ENCODE peak calls at places on chromosomes 12 and 14, in six cellular contexts. One of them, this sample, is unnamed. For H3K4me1, the result is how much of the 10 kb centered on the place peaks cover.

GRCh38 chr12:96445743-96446655 is 43.4 kb upstream of the CFAP54 start:
- DNase-seq in psoas muscle: no peak
- DNase-seq in pancreas: no peak
- DNase-seq in breast epithelium: no peak
- DNase-seq in cardiac muscle cell: peak
- DNase-seq in BE2C: no peak
- DNase-seq in this sample: peak

GRCh38 chr14:31572955-31573354 is 11.8 kb downstream of the NUBPL start:
- DNase-seq in pancreas: no peak
- DNase-seq in psoas muscle: no peak
- DNase-seq in breast epithelium: no peak
- DNase-seq in BE2C: no peak
- DNase-seq in cardiac muscle cell: no peak
- DNase-seq in this sample: no peak

GRCh38 chr14:61460853-61461611 is 139.7 kb downstream of the PRKCH start:
- DNase-seq in BE2C: no peak
- DNase-seq in cardiac muscle cell: peak
- DNase-seq in breast epithelium: no peak
- DNase-seq in pancreas: no peak
- DNase-seq in psoas muscle: no peak
- DNase-seq in this sample: no peak

GRCh38 chr12:117685115-117685926 is 283.5 kb downstream of the KSR2 start:
- DNase-seq in pancreas: peak
- DNase-seq in BE2C: peak
- DNase-seq in breast epithelium: peak
- DNase-seq in psoas muscle: peak
- DNase-seq in cardiac muscle cell: peak
- DNase-seq in this sample: peak

GRCh38 chr12:19323768-19324167 is 115.5 kb upstream of the AEBP2 start:
- DNase-seq in pancreas: no peak
- DNase-seq in cardiac muscle cell: no peak
- DNase-seq in psoas muscle: no peak
- DNase-seq in breast epithelium: no peak
- DNase-seq in BE2C: no peak
- DNase-seq in this sample: no peak

GRCh38 chr14:103224996-103225874 is 102.0 kb downstream of the TNFAIP2 start:
- DNase-seq in psoas muscle: no peak
- DNase-seq in cardiac muscle cell: no peak
- DNase-seq in breast epithelium: no peak
- DNase-seq in BE2C: no peak
- DNase-seq in pancreas: no peak
- DNase-seq in this sample: no peak

GRCh38 chr12:98294426-98294825 is 221.0 kb upstream of the TMPO start:
- DNase-seq in breast epithelium: no peak
- DNase-seq in cardiac muscle cell: no peak
- DNase-seq in BE2C: no peak
- DNase-seq in pancreas: no peak
- DNase-seq in psoas muscle: no peak
- DNase-seq in this sample: no peak

GRCh38 chr14:54766276-54767138 is 136.1 kb downstream of the GCH1 start:
- DNase-seq in BE2C: no peak
- DNase-seq in psoas muscle: no peak
- DNase-seq in pancreas: no peak
- DNase-seq in breast epithelium: no peak
- DNase-seq in cardiac muscle cell: no peak
- DNase-seq in this sample: no peak

GRCh38 chr14:96072746-96073145 is 33.6 kb downstream of the C14orf132 start:
- DNase-seq in BE2C: no peak
- DNase-seq in psoas muscle: no peak
- DNase-seq in cardiac muscle cell: no peak
- DNase-seq in breast epithelium: no peak
- DNase-seq in pancreas: no peak
- DNase-seq in this sample: no peak

GRCh38 chr12:64883264-64884163 is 59.1 kb downstream of the TBC1D30 start:
- DNase-seq in breast epithelium: no peak
- DNase-seq in cardiac muscle cell: no peak
- DNase-seq in pancreas: no peak
- DNase-seq in BE2C: no peak
- DNase-seq in psoas muscle: no peak
- DNase-seq in this sample: no peak

GRCh38 chr12:78470354-78471195 is 394.0 kb upstream of the SYT1 start:
- DNase-seq in BE2C: peak
- DNase-seq in pancreas: no peak
- DNase-seq in breast epithelium: no peak
- DNase-seq in cardiac muscle cell: peak
- DNase-seq in psoas muscle: no peak
- DNase-seq in this sample: no peak

GRCh38 chr12:80325167-80325959 is 118.7 kb upstream of the PTPRQ start:
- DNase-seq in pancreas: no peak
- DNase-seq in cardiac muscle cell: peak
- DNase-seq in breast epithelium: no peak
- DNase-seq in BE2C: no peak
- DNase-seq in psoas muscle: no peak
- DNase-seq in this sample: no peak

GRCh38 chr12:131833896-131834641 is 5.9 kb downstream of the MMP17 start:
- DNase-seq in psoas muscle: no peak
- DNase-seq in pancreas: no peak
- DNase-seq in BE2C: peak
- DNase-seq in breast epithelium: no peak
- DNase-seq in cardiac muscle cell: peak
- DNase-seq in this sample: no peak

GRCh38 chr12:49647280-49647679 is 23.9 kb downstream of the PRPF40B start:
- DNase-seq in cardiac muscle cell: no peak
- DNase-seq in psoas muscle: no peak
- DNase-seq in breast epithelium: no peak
- DNase-seq in pancreas: no peak
- DNase-seq in BE2C: no peak
- DNase-seq in this sample: no peak

GRCh38 chr12:49645151-49646039 is 22.0 kb downstream of the PRPF40B start:
- DNase-seq in psoas muscle: no peak
- DNase-seq in cardiac muscle cell: no peak
- DNase-seq in breast epithelium: no peak
- DNase-seq in pancreas: no peak
- DNase-seq in BE2C: no peak
- DNase-seq in this sample: no peak

GRCh38 chr12:49646871-49647270 is 23.5 kb downstream of the PRPF40B start:
- DNase-seq in psoas muscle: no peak
- DNase-seq in BE2C: no peak
- DNase-seq in breast epithelium: no peak
- DNase-seq in cardiac muscle cell: no peak
- DNase-seq in pancreas: no peak
- DNase-seq in this sample: no peak

GRCh38 chr12:49647827-49648721 is 24.7 kb downstream of the PRPF40B start:
- DNase-seq in psoas muscle: no peak
- DNase-seq in pancreas: no peak
- DNase-seq in breast epithelium: no peak
- DNase-seq in cardiac muscle cell: no peak
- DNase-seq in BE2C: no peak
- DNase-seq in this sample: no peak

GRCh38 chr12:49646331-49646830 is 23.0 kb downstream of the PRPF40B start:
- DNase-seq in pancreas: no peak
- DNase-seq in psoas muscle: no peak
- DNase-seq in cardiac muscle cell: no peak
- DNase-seq in breast epithelium: no peak
- DNase-seq in BE2C: no peak
- DNase-seq in this sample: no peak
- H3K4me1 ChIP-seq in pancreas: under half
- H3K4me1 ChIP-seq in psoas muscle: under half
- H3K4me1 ChIP-seq in cardiac muscle cell: under half
- H3K4me1 ChIP-seq in breast epithelium: under half
- H3K4me1 ChIP-seq in BE2C: under half
- H3K4me1 ChIP-seq in this sample: under half

GRCh38 chr12:41442905-41443304 is 254.8 kb downstream of the PDZRN4 start:
- DNase-seq in BE2C: no peak
- DNase-seq in breast epithelium: no peak
- DNase-seq in pancreas: no peak
- DNase-seq in psoas muscle: no peak
- DNase-seq in cardiac muscle cell: no peak
- DNase-seq in this sample: no peak
- TF ChIP-seq CTCF in BE2C: no peak
- TF ChIP-seq CTCF in breast epithelium: no peak
- TF ChIP-seq CTCF in pancreas: no peak
- TF ChIP-seq CTCF in psoas muscle: no peak
- TF ChIP-seq CTCF in cardiac muscle cell: no peak
- TF ChIP-seq CTCF in this sample: no peak

GRCh38 chr12:104501115-104501514 is 44.4 kb downstream of the CHST11 start:
- DNase-seq in BE2C: no peak
- DNase-seq in pancreas: no peak
- DNase-seq in breast epithelium: no peak
- DNase-seq in psoas muscle: no peak
- DNase-seq in cardiac muscle cell: no peak
- DNase-seq in this sample: no peak

GRCh38 chr12:104499207-104499606 is 42.5 kb downstream of the CHST11 start:
- DNase-seq in pancreas: no peak
- DNase-seq in BE2C: no peak
- DNase-seq in breast epithelium: no peak
- DNase-seq in cardiac muscle cell: no peak
- DNase-seq in psoas muscle: no peak
- DNase-seq in this sample: no peak

GRCh38 chr12:104498211-104498801 is 41.6 kb downstream of the CHST11 start:
- DNase-seq in psoas muscle: no peak
- DNase-seq in BE2C: no peak
- DNase-seq in pancreas: no peak
- DNase-seq in breast epithelium: no peak
- DNase-seq in cardiac muscle cell: no peak
- DNase-seq in this sample: no peak

GRCh38 chr12:104501641-104502040 is 44.9 kb downstream of the CHST11 start:
- DNase-seq in BE2C: no peak
- DNase-seq in pancreas: peak
- DNase-seq in cardiac muscle cell: no peak
- DNase-seq in psoas muscle: no peak
- DNase-seq in breast epithelium: no peak
- DNase-seq in this sample: no peak

DNA sequence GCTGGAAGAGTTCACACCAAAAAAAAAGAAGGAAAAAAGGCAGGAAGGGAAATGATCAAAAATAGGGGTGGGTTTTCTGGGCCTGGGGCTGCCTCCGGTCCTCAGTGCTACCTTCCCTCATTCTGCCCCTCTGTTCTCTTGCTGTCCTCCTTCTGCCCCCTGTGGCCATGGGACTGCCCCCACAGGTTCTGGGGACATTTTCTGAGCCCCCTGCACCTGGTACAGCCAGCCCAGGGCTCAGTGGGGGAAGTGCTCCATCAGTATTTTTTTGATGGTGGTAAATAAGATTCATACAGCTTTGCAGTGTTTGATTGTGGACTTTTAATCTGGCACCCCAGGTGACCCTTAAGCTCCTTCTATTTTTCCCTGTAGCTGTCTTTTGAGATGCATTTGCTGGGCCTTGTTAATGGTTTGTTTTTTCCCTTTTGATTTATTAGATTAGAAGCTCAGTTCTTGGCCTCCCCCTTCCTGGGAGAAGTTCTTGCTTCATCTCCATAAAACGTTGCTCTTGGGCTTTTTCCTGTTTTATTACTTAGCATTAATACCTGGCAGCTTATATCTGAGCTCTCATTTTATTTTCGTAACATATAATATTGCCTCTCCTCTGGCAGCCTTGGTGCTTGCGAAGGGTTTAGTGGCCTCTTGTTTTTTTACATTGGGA is 43.0 kb downstream of the CHST11 start:
- DNase-seq in pancreas: no peak
- DNase-seq in breast epithelium: no peak
- DNase-seq in psoas muscle: no peak
- DNase-seq in cardiac muscle cell: no peak
- DNase-seq in BE2C: no peak
- DNase-seq in this sample: no peak
- H3K4me1 ChIP-seq in pancreas: under half
- H3K4me1 ChIP-seq in breast epithelium: under half
- H3K4me1 ChIP-seq in psoas muscle: under half
- H3K4me1 ChIP-seq in cardiac muscle cell: under half
- H3K4me1 ChIP-seq in BE2C: under half
- H3K4me1 ChIP-seq in this sample: under half

GRCh38 chr12:20624718-20625117 is 70.4 kb upstream of the SLCO1C1 start:
- DNase-seq in psoas muscle: no peak
- DNase-seq in cardiac muscle cell: peak
- DNase-seq in pancreas: no peak
- DNase-seq in BE2C: peak
- DNase-seq in breast epithelium: no peak
- DNase-seq in this sample: no peak
- TF ChIP-seq CTCF in psoas muscle: peak
- TF ChIP-seq CTCF in cardiac muscle cell: peak
- TF ChIP-seq CTCF in pancreas: no peak
- TF ChIP-seq CTCF in BE2C: peak
- TF ChIP-seq CTCF in breast epithelium: no peak
- TF ChIP-seq CTCF in this sample: no peak

GRCh38 chr12:109057376-109057775 is 5.0 kb downstream of the USP30 start:
- DNase-seq in pancreas: no peak
- DNase-seq in breast epithelium: no peak
- DNase-seq in BE2C: no peak
- DNase-seq in cardiac muscle cell: no peak
- DNase-seq in psoas muscle: no peak
- DNase-seq in this sample: no peak

GRCh38 chr12:109058773-109059172 is 6.4 kb downstream of the USP30 start:
- DNase-seq in breast epithelium: no peak
- DNase-seq in pancreas: no peak
- DNase-seq in BE2C: no peak
- DNase-seq in psoas muscle: no peak
- DNase-seq in cardiac muscle cell: no peak
- DNase-seq in this sample: no peak

GRCh38 chr12:109053382-109054123 is 1.2 kb downstream of the USP30 start:
- DNase-seq in pancreas: no peak
- DNase-seq in BE2C: no peak
- DNase-seq in psoas muscle: no peak
- DNase-seq in breast epithelium: no peak
- DNase-seq in cardiac muscle cell: peak
- DNase-seq in this sample: no peak

GRCh38 chr12:109054520-109054919 is 2.1 kb downstream of the USP30 start:
- DNase-seq in cardiac muscle cell: no peak
- DNase-seq in pancreas: no peak
- DNase-seq in psoas muscle: no peak
- DNase-seq in breast epithelium: no peak
- DNase-seq in BE2C: no peak
- DNase-seq in this sample: no peak

DNA sequence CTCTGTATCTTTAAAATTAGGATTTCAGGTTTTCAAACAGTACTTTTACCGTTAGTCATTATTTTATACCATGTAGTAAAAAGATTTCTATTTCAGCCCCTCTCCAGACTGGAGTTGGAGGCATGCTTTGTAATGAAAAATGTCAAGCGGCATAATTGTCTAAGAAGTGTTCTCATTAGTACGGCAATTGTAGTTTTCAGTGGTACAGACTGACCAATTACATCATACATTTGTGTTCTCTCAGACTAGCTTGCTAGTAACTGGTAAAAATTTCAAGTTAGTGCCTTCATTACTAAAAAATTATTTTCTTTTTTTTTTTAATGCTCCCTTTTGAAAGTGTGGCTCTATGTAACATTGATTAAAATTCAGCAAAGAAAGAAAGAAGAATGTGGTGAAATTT is 4.5 kb downstream of the USP30 start:
- DNase-seq in breast epithelium: no peak
- DNase-seq in pancreas: no peak
- DNase-seq in psoas muscle: no peak
- DNase-seq in cardiac muscle cell: no peak
- DNase-seq in BE2C: no peak
- DNase-seq in this sample: no peak
- H3K4me1 ChIP-seq in breast epithelium: under half
- H3K4me1 ChIP-seq in pancreas: under half
- H3K4me1 ChIP-seq in psoas muscle: under half
- H3K4me1 ChIP-seq in cardiac muscle cell: under half
- H3K4me1 ChIP-seq in BE2C: under half
- H3K4me1 ChIP-seq in this sample: under half

GRCh38 chr12:127690161-127690560 is 576.8 kb upstream of the TMEM132C start:
- DNase-seq in BE2C: no peak
- DNase-seq in breast epithelium: no peak
- DNase-seq in cardiac muscle cell: no peak
- DNase-seq in psoas muscle: no peak
- DNase-seq in pancreas: no peak
- DNase-seq in this sample: no peak
- TF ChIP-seq CTCF in BE2C: no peak
- TF ChIP-seq CTCF in breast epithelium: no peak
- TF ChIP-seq CTCF in cardiac muscle cell: no peak
- TF ChIP-seq CTCF in psoas muscle: no peak
- TF ChIP-seq CTCF in pancreas: no peak
- TF ChIP-seq CTCF in this sample: no peak